ENCODE peak calls at places on chromosomes 12 and 14, in nine cellular contexts. O, U, E, S, R, B, T, F and Q are unnamed samples.

GRCh38 chr12:77124767-77125166 is 59.4 kb upstream of the E2F7 start:
- DNase-seq in O (no peak), U (no peak), E (no peak), S (peak; percentile 70), R (no peak), B (no peak), T (no peak), F (no peak), Q (no peak)

GRCh38 chr12:57632369-57632897 is 568 bp downstream of the B4GALNT1 start:
- DNase-seq in O (no peak), U (no peak), E (no peak), S (peak; percentile 55), R (peak; percentile 67), B (no peak), T (no peak), F (peak; percentile 47), Q (no peak)

GRCh38 chr14:102474934-102475333 is 34.6 kb downstream of the ANKRD9 start:
- DNase-seq in O (no peak), U (no peak), E (peak; percentile 52), S (no peak), R (peak; percentile 84), B (no peak), T (no peak), F (no peak), Q (no peak)

GRCh38 chr14:45610303-45610702 is 357.3 kb upstream of the MIS18BP1 start:
- DNase-seq in O (peak; percentile 1), U (no peak), E (no peak), S (peak; percentile 47), R (no peak), B (peak; percentile 50), T (no peak), F (peak; percentile 64), Q (no peak)

GRCh38 chr12:49288412-49288853 is 6.5 kb upstream of the PRPH start:
- DNase-seq in O (no peak), U (no peak), E (no peak), S (peak; percentile 70), R (peak; percentile 68), B (peak; percentile 88), T (peak; percentile 56), F (peak; percentile 73), Q (peak; percentile 40)

GRCh38 chr12:120181991-120182631 is 12.4 kb downstream of the GCN1 start:
- DNase-seq in O (no peak), U (no peak), E (no peak), S (peak; percentile 69), R (no peak), B (no peak), T (no peak), F (no peak), Q (no peak)

GRCh38 chr12:11832100-11832499 is 182.6 kb downstream of the ETV6 start:
- DNase-seq in O (no peak), U (no peak), E (no peak), S (no peak), R (no peak), B (no peak), T (no peak), F (no peak), Q (no peak)

GRCh38 chr12:27424631-27425230 is 21.8 kb upstream of the SMCO2 start:
- DNase-seq in O (peak; percentile 22), U (peak; percentile 14), E (no peak), S (peak; percentile 64), R (no peak), B (peak; percentile 72), T (no peak), F (peak; percentile 68), Q (no peak)

GRCh38 chr12:12116677-12117076 is 45.9 kb downstream of the BCL2L14 start:
- DNase-seq in O (no peak), U (no peak), E (no peak), S (no peak), R (no peak), B (no peak), T (no peak), F (no peak), Q (no peak)

GRCh38 chr14:95206534-95206933 is 49.2 kb upstream of the DICER1 start:
- DNase-seq in O (no peak), U (no peak), E (no peak), S (no peak), R (no peak), B (no peak), T (no peak), F (no peak), Q (no peak)

GRCh38 chr14:55957950-55958349 is 160.3 kb upstream of the PELI2 start:
- DNase-seq in O (no peak), U (no peak), E (no peak), S (no peak), R (no peak), B (no peak), T (no peak), F (peak; percentile 83), Q (no peak)

GRCh38 chr12:20549115-20549719 is 145.9 kb upstream of the SLCO1C1 start:
- DNase-seq in O (no peak), U (no peak), E (no peak), S (peak; percentile 11), R (peak; percentile 64), B (peak; percentile 45), T (no peak), F (peak; percentile 70), Q (no peak)

GRCh38 chr14:31716208-31716607 is 155.0 kb downstream of the NUBPL start:
- DNase-seq in O (no peak), U (no peak), E (no peak), S (peak; percentile 33), R (no peak), B (no peak), T (no peak), F (no peak), Q (no peak)

GRCh38 chr12:108629824-108630476 is 3.7 kb downstream of the SELPLG start:
- DNase-seq in O (peak; percentile 70), U (no peak), E (no peak), S (peak; percentile 94), R (no peak), B (no peak), T (peak; percentile 42), F (peak; percentile 39), Q (no peak)

GRCh38 chr12:68359669-68360068 is 27.5 kb upstream of the MDM1 start:
- DNase-seq in O (no peak), U (no peak), E (no peak), S (no peak), R (no peak), B (no peak), T (no peak), F (no peak), Q (no peak)

GRCh38 chr12:52204095-52204930 is 12.5 kb upstream of the KRT80 start:
- DNase-seq in O (no peak), U (no peak), E (no peak), S (peak; percentile 85), R (peak; percentile 47), B (no peak), T (no peak), F (no peak), Q (no peak)

GRCh38 chr12:95658386-95658785 is 107.1 kb upstream of the USP44 start:
- DNase-seq in O (no peak), U (no peak), E (no peak), S (no peak), R (no peak), B (no peak), T (no peak), F (no peak), Q (no peak)

GRCh38 chr12:111424189-111424792 is 18.6 kb downstream of the SH2B3 start:
- DNase-seq in O (no peak), U (no peak), E (no peak), S (no peak), R (no peak), B (no peak), T (no peak), F (no peak), Q (no peak)

GRCh38 chr14:88542857-88543795 is 11.7 kb downstream of the PTPN21 start:
- DNase-seq in O (no peak), U (no peak), E (peak; percentile 54), S (no peak), R (no peak), B (no peak), T (no peak), F (no peak), Q (no peak)

GRCh38 chr14:76904100-76904739 is 78.0 kb downstream of the LRRC74A start:
- DNase-seq in O (peak; percentile 49), U (no peak), E (peak; percentile 44), S (peak; percentile 89), R (peak; percentile 89), B (no peak), T (no peak), F (no peak), Q (no peak)

GRCh38 chr12:101455685-101456084 is 19.5 kb upstream of the SPIC start:
- DNase-seq in O (no peak), U (no peak), E (no peak), S (no peak), R (no peak), B (peak; percentile 42), T (no peak), F (no peak), Q (no peak)

GRCh38 chr14:80047761-80048160 is 163.5 kb downstream of the DIO2 start:
- DNase-seq in O (no peak), U (no peak), E (no peak), S (no peak), R (no peak), B (no peak), T (no peak), F (no peak), Q (no peak)

GRCh38 chr12:94603434-94604068 is 46.8 kb downstream of the TMCC3 start:
- DNase-seq in O (no peak), U (no peak), E (no peak), S (peak; percentile 30), R (no peak), B (peak; percentile 85), T (peak; percentile 14), F (no peak), Q (no peak)

GRCh38 chr12:114335607-114336006 is 70.3 kb downstream of the TBX5 start:
- DNase-seq in O (no peak), U (no peak), E (no peak), S (no peak), R (no peak), B (no peak), T (no peak), F (peak; percentile 42), Q (no peak)

GRCh38 chr12:104886418-104887401 is 71.4 kb downstream of the SLC41A2 start:
- DNase-seq in O (no peak), U (no peak), E (no peak), S (peak; percentile 85), R (no peak), B (no peak), T (no peak), F (peak; percentile 7), Q (no peak)

GRCh38 chr12:94265966-94266365 is 117.6 kb downstream of the PLXNC1 start:
- DNase-seq in O (no peak), U (no peak), E (no peak), S (no peak), R (no peak), B (no peak), T (no peak), F (no peak), Q (no peak)

GRCh38 chr14:97276573-97276972 is 479.4 kb downstream of the VRK1 start:
- DNase-seq in O (no peak), U (no peak), E (no peak), S (no peak), R (no peak), B (no peak), T (no peak), F (no peak), Q (no peak)

GRCh38 chr14:50031534-50032313 is 84.6 kb downstream of the VCPKMT start:
- DNase-seq in O (no peak), U (no peak), E (no peak), S (peak; percentile 37), R (no peak), B (no peak), T (no peak), F (no peak), Q (no peak)

GRCh38 chr12:30546121-30546520 is 149.5 kb downstream of the IPO8 start:
- DNase-seq in O (no peak), U (no peak), E (peak; percentile 29), S (no peak), R (no peak), B (no peak), T (no peak), F (no peak), Q (no peak)